ENCODE peak calls at places on chromosomes 2 and 18, in five cellular contexts. V, U, O, I and C are unnamed samples.
A peak's percentile ranks its signal among the peaks of the same experiment; 100 is the strongest.

GRCh38 chr18:49778826-49779465 is 34.4 kb downstream of the ACAA2 start:
- DNase-seq in O (no peak), U (peak; percentile 67), V (no peak), I (no peak), C (no peak)

GRCh38 chr18:5197461-5197860 is 404 bp upstream of the AKAIN1 start:
- DNase-seq in O (no peak), V (no peak), I (no peak), U (no peak), C (no peak)

GRCh38 chr2:112941753-112942653 is 31.0 kb downstream of the IL37 start:
- DNase-seq in O (peak; percentile 76), U (peak; percentile 76), V (peak; percentile 68), I (peak; percentile 76), C (peak; percentile 67)

GRCh38 chr2:108911807-108912628 is 77.0 kb downstream of the EDAR start:
- DNase-seq in U (no peak), V (no peak), O (no peak), I (no peak), C (no peak)

GRCh38 chr2:158034198-158034831 is 67.4 kb upstream of the UPP2 start:
- DNase-seq in I (peak; percentile 48), O (peak; percentile 35), U (peak; percentile 60), V (peak; percentile 26), C (peak; percentile 53)

GRCh38 chr2:157593411-157593810 is 35.3 kb downstream of the ACVR1C start:
- DNase-seq in U (no peak), I (no peak), O (no peak), V (no peak), C (no peak)

GRCh38 chr18:13269599-13270011 is 51.0 kb downstream of the LDLRAD4 start:
- DNase-seq in I (no peak), U (no peak), V (no peak), O (no peak), C (no peak)

GRCh38 chr2:239193925-239194687 is 206.7 kb downstream of the HDAC4 start:
- DNase-seq in O (no peak), U (no peak), V (no peak), I (no peak), C (no peak)

GRCh38 chr2:9838391-9838790 is 4.9 kb upstream of the TAF1B start:
- DNase-seq in U (no peak), I (no peak), O (no peak), V (no peak), C (no peak)

GRCh38 chr2:108607706-108608301 is 73.5 kb downstream of the LIMS1 start:
- DNase-seq in O (peak; percentile 42), V (peak; percentile 49), U (peak; percentile 67), I (peak; percentile 59), C (peak; percentile 43)

GRCh38 chr18:49207373-49207772 is 253.1 kb downstream of the DYM start:
- DNase-seq in I (peak; percentile 54), V (no peak), O (no peak), U (no peak), C (peak; percentile 45)

GRCh38 chr2:100365434-100365833 is 43.1 kb upstream of the LONRF2 start:
- DNase-seq in V (no peak), I (peak; percentile 93), O (no peak), U (peak; percentile 70), C (peak; percentile 71)

GRCh38 chr2:224982226-224982625 is 60.0 kb downstream of the DOCK10 start:
- DNase-seq in O (no peak), U (no peak), I (no peak), V (no peak), C (no peak)

GRCh38 chr2:178306351-178307073 is 112.2 kb downstream of the OSBPL6 start:
- DNase-seq in V (peak; percentile 48), I (peak; percentile 58), O (peak; percentile 54), U (peak; percentile 52), C (no peak)

GRCh38 chr18:39414009-39414700 is 1848.6 kb upstream of the CELF4 start:
- DNase-seq in U (no peak), I (peak; percentile 82), O (no peak), V (no peak), C (peak; percentile 35)

DNA sequence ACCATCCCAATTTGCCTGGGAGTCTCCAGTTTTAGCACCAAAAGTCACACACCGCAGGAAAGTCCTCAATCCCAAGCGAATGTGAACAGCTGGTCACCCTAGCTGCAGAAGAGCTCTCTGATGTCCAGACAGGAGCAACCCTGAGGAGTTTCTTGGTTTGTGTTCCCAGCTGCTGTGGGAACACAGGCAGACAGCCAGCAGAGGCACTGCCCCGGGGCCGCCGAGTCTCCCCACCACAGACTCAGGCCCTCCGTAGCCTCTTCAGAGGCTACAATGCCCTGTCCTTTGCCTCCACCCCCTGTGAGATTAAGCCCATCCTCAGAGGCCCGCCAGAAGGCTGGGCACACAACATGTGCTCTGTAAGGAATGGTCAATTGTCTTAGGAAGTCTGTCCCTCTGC is 111.5 kb downstream of the TTC32 start:
- DNase-seq in U (no peak), O (no peak), V (no peak), I (no peak), C (no peak)
- TF ChIP-seq CTCF in U (no peak), O (no peak), V (no peak), I (no peak), C (no peak)

GRCh38 chr18:46770708-46771107 is 13.9 kb upstream of the ST8SIA5 start:
- DNase-seq in V (no peak), I (no peak), U (no peak), O (no peak), C (no peak)
- TF ChIP-seq CTCF in V (no peak), I (no peak), U (no peak), O (no peak), C (no peak)

GRCh38 chr2:202149155-202149762 is 76.2 kb downstream of the KIAA2012 start:
- DNase-seq in V (no peak), O (no peak), U (peak; percentile 63), I (peak; percentile 57), C (no peak)
- TF ChIP-seq CTCF in V (no peak), O (no peak), U (no peak), I (no peak), C (no peak)

DNA sequence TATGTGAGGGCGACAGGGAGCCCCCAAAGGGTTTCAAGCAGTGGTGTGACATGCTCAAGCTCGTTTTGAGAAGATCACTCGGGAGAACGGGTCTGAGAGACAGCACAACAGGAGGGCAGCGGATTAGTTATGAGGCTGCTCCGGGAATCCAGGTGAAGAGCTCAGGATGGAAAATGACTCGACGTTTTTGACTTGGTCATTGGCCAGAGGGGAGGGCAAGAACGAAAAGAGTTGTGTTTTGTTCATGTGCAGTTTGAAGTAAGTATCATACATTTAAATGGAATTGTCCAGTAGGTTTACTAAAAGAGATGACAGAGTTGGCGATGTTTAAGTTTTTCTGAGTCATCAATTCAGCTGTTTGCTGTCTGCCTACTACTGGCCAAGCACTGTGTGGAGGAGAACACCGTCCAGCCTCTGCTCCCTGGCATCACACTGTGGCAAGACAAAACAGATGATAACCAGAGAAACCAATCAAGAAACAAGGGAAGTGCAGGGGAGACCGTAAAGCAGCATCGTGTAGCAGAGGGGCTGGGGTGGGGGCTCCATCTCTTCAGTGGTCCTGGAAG is 25.3 kb upstream of the ANXA4 start:
- DNase-seq in I (peak; percentile 71), O (no peak), V (no peak), U (no peak), C (peak; percentile 36)
- TF ChIP-seq CTCF in I (peak; percentile 10), O (no peak), V (no peak), U (no peak), C (peak; percentile 36)

GRCh38 chr2:189798312-189799029 is 14.2 kb downstream of the PMS1 start:
- DNase-seq in V (peak; percentile 17), O (peak; percentile 18), U (peak; percentile 63), I (peak; percentile 74), C (peak; percentile 64)
- TF ChIP-seq CTCF in V (peak; percentile 33), O (peak; percentile 47), U (peak; percentile 56), I (peak; percentile 70), C (peak; percentile 79)

GRCh38 chr18:74739926-74740325 is 142.3 kb downstream of the ZNF407 start:
- DNase-seq in U (no peak), O (no peak), I (no peak), V (no peak), C (no peak)
- TF ChIP-seq CTCF in U (no peak), O (no peak), I (no peak), V (no peak), C (no peak)

DNA sequence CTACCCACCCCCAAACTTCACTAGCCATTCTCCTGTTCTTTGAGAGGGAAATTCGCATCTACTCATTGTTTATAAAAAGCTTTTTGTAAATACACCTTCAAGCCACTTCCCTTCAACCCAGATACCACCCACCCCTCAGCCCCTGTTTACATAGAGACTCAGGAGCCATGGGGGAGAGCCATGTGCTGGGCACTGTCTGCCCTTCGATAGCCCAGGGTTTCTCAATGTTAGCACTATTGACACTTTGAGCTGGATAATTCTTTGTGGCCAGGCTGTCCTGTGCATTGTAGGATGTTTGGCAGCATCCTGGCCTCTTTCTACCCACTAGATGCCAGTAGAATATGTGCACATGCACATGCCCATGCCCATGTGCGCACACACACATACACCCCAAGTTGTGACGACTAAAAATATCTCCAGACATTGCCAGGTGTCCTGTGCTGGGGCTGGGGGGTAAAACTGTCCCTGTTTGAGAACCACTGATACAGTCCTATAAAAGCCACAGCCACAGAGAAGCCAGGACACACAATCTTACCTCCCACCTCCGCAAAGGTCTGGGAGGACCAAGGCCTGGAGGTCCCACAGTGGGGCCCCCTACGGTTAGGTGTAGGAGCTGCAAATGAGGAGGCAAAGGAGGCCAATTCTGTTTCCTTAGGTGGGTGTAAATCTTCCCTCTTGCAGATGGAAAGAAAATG is 44.5 kb upstream of the ASPRV1 start:
- DNase-seq in O (no peak), U (no peak), I (no peak), V (peak; percentile 7), C (no peak)
- TF ChIP-seq CTCF in O (no peak), U (no peak), I (no peak), V (no peak), C (peak; percentile 7)

DNA sequence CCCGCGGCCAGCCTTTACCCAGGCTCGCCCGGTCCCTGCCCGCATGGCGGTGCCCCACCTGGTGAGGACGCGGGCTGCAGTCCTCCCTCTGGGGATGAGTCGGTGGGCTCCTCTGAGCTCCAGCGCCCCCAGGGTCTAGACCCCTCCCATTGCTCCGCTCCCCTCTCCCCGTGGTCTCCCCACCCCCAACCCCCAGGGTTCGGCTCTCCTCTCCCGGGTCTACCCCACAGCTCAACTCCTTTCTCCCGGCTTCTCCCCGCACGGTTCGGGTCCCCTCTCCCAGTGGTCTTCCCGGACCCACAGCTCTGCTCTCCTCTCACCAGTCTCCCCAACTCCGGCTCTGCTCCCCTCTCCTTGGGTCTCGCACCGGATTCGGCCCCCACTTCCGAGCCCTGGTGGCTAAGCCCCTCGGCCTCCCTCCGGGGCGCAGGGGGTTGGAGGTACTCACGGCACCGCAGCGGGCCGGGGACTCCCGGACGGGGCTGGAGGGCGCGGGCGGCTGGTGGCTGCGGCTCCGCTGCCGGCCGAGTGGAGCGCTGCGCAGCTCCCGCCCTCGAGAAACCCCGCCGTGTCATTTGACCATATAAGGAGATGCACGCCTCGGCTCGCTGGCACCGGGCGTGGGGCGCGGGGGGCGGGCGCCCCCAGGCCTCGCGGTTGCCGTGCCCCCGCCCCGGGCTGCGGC is at the start of gene FHL2:
- DNase-seq in U (peak; percentile 81), O (peak; percentile 89), I (peak; percentile 80), V (peak; percentile 91), C (peak; percentile 52)
- TF ChIP-seq CTCF in U (peak; percentile 49), O (peak; percentile 45), I (peak; percentile 60), V (peak; percentile 35), C (peak; percentile 77)